ENCODE peak calls at places on chromosomes 12 and 14, in seven cellular contexts. One of them, this sample, is unnamed.
A peak's percentile ranks its signal among the peaks of the same experiment; 100 is the strongest.

GRCh38 chr12:103623716-103624115 is 36.6 kb downstream of the STAB2 start:
- ATAC-seq in Right ventricle myocardium inferior: no peak
- ATAC-seq in Right ventricle myocardium superior: no peak
- ATAC-seq in left lung: no peak
- ATAC-seq in activated naive CD8-positive, alpha-beta T cell treated with anti-CD3 and anti-CD28 coated beads, Interleukin-2, amount 50 U/mL, for 24 hours: no peak
- ATAC-seq in naive thymus-derived CD4-positive, alpha-beta T cell: no peak
- ATAC-seq in left colon: no peak
- ATAC-seq in this sample: no peak

GRCh38 chr12:127944211-127944899 is 322.6 kb upstream of the TMEM132C start:
- ATAC-seq in Right ventricle myocardium inferior: no peak
- ATAC-seq in Right ventricle myocardium superior: no peak
- ATAC-seq in left lung: no peak
- ATAC-seq in activated naive CD8-positive, alpha-beta T cell treated with anti-CD3 and anti-CD28 coated beads, Interleukin-2, amount 50 U/mL, for 24 hours: no peak
- ATAC-seq in naive thymus-derived CD4-positive, alpha-beta T cell: no peak
- ATAC-seq in left colon: peak; percentile 89
- ATAC-seq in this sample: no peak

GRCh38 chr14:61726772-61727658 is 31.7 kb downstream of the HIF1A start:
- ATAC-seq in Right ventricle myocardium inferior: no peak
- ATAC-seq in Right ventricle myocardium superior: no peak
- ATAC-seq in left lung: no peak
- ATAC-seq in activated naive CD8-positive, alpha-beta T cell treated with anti-CD3 and anti-CD28 coated beads, Interleukin-2, amount 50 U/mL, for 24 hours: peak; percentile 49
- ATAC-seq in naive thymus-derived CD4-positive, alpha-beta T cell: no peak
- ATAC-seq in left colon: no peak
- ATAC-seq in this sample: no peak

GRCh38 chr12:93818488-93819047 is 141.4 kb downstream of the CRADD start:
- ATAC-seq in Right ventricle myocardium inferior: peak; percentile 35
- ATAC-seq in Right ventricle myocardium superior: peak; percentile 9
- ATAC-seq in left lung: no peak
- ATAC-seq in activated naive CD8-positive, alpha-beta T cell treated with anti-CD3 and anti-CD28 coated beads, Interleukin-2, amount 50 U/mL, for 24 hours: no peak
- ATAC-seq in naive thymus-derived CD4-positive, alpha-beta T cell: no peak
- ATAC-seq in left colon: no peak
- ATAC-seq in this sample: peak; percentile 19

GRCh38 chr14:73814158-73814557 is 37.5 kb upstream of the PTGR2 start:
- ATAC-seq in Right ventricle myocardium inferior: no peak
- ATAC-seq in Right ventricle myocardium superior: no peak
- ATAC-seq in left lung: no peak
- ATAC-seq in activated naive CD8-positive, alpha-beta T cell treated with anti-CD3 and anti-CD28 coated beads, Interleukin-2, amount 50 U/mL, for 24 hours: peak; percentile 44
- ATAC-seq in naive thymus-derived CD4-positive, alpha-beta T cell: no peak
- ATAC-seq in left colon: no peak
- ATAC-seq in this sample: no peak

GRCh38 chr12:11947218-11947617 is 123.5 kb upstream of the BCL2L14 start:
- ATAC-seq in Right ventricle myocardium inferior: no peak
- ATAC-seq in Right ventricle myocardium superior: no peak
- ATAC-seq in left lung: no peak
- ATAC-seq in activated naive CD8-positive, alpha-beta T cell treated with anti-CD3 and anti-CD28 coated beads, Interleukin-2, amount 50 U/mL, for 24 hours: no peak
- ATAC-seq in naive thymus-derived CD4-positive, alpha-beta T cell: no peak
- ATAC-seq in left colon: peak; percentile 30
- ATAC-seq in this sample: no peak

GRCh38 chr12:68844788-68845695 is 37.1 kb downstream of the MDM2 start:
- ATAC-seq in Right ventricle myocardium inferior: no peak
- ATAC-seq in Right ventricle myocardium superior: no peak
- ATAC-seq in left lung: peak; percentile 82
- ATAC-seq in activated naive CD8-positive, alpha-beta T cell treated with anti-CD3 and anti-CD28 coated beads, Interleukin-2, amount 50 U/mL, for 24 hours: no peak
- ATAC-seq in naive thymus-derived CD4-positive, alpha-beta T cell: no peak
- ATAC-seq in left colon: no peak
- ATAC-seq in this sample: no peak

GRCh38 chr14:58367296-58367695 is 28.4 kb upstream of the TOMM20L start:
- ATAC-seq in Right ventricle myocardium inferior: no peak
- ATAC-seq in Right ventricle myocardium superior: no peak
- ATAC-seq in left lung: no peak
- ATAC-seq in activated naive CD8-positive, alpha-beta T cell treated with anti-CD3 and anti-CD28 coated beads, Interleukin-2, amount 50 U/mL, for 24 hours: no peak
- ATAC-seq in naive thymus-derived CD4-positive, alpha-beta T cell: no peak
- ATAC-seq in left colon: no peak
- ATAC-seq in this sample: no peak

GRCh38 chr12:96227365-96228106 is 33.4 kb downstream of the ELK3 start:
- ATAC-seq in Right ventricle myocardium inferior: no peak
- ATAC-seq in Right ventricle myocardium superior: no peak
- ATAC-seq in left lung: no peak
- ATAC-seq in activated naive CD8-positive, alpha-beta T cell treated with anti-CD3 and anti-CD28 coated beads, Interleukin-2, amount 50 U/mL, for 24 hours: peak; percentile 81
- ATAC-seq in naive thymus-derived CD4-positive, alpha-beta T cell: no peak
- ATAC-seq in left colon: no peak
- ATAC-seq in this sample: no peak

GRCh38 chr12:49346659-49347306 is at the start of gene DNAJC22:
- ATAC-seq in Right ventricle myocardium inferior: no peak
- ATAC-seq in Right ventricle myocardium superior: no peak
- ATAC-seq in left lung: peak; percentile 6
- ATAC-seq in activated naive CD8-positive, alpha-beta T cell treated with anti-CD3 and anti-CD28 coated beads, Interleukin-2, amount 50 U/mL, for 24 hours: peak; percentile 27
- ATAC-seq in naive thymus-derived CD4-positive, alpha-beta T cell: no peak
- ATAC-seq in left colon: peak; percentile 28
- ATAC-seq in this sample: peak; percentile 11

GRCh38 chr14:95495093-95495492 is 21.4 kb downstream of the SYNE3 start:
- ATAC-seq in Right ventricle myocardium inferior: no peak
- ATAC-seq in Right ventricle myocardium superior: no peak
- ATAC-seq in left lung: no peak
- ATAC-seq in activated naive CD8-positive, alpha-beta T cell treated with anti-CD3 and anti-CD28 coated beads, Interleukin-2, amount 50 U/mL, for 24 hours: no peak
- ATAC-seq in naive thymus-derived CD4-positive, alpha-beta T cell: peak; percentile 4
- ATAC-seq in left colon: no peak
- ATAC-seq in this sample: peak; percentile 5

GRCh38 chr14:64790478-64790877 is 86.3 kb downstream of the PLEKHG3 start:
- ATAC-seq in Right ventricle myocardium inferior: no peak
- ATAC-seq in Right ventricle myocardium superior: no peak
- ATAC-seq in left lung: no peak
- ATAC-seq in activated naive CD8-positive, alpha-beta T cell treated with anti-CD3 and anti-CD28 coated beads, Interleukin-2, amount 50 U/mL, for 24 hours: no peak
- ATAC-seq in naive thymus-derived CD4-positive, alpha-beta T cell: no peak
- ATAC-seq in left colon: no peak
- ATAC-seq in this sample: no peak

GRCh38 chr14:91303091-91303923 is 58.8 kb upstream of the GPR68 start:
- ATAC-seq in Right ventricle myocardium inferior: peak; percentile 57
- ATAC-seq in Right ventricle myocardium superior: peak; percentile 63
- ATAC-seq in left lung: peak; percentile 57
- ATAC-seq in activated naive CD8-positive, alpha-beta T cell treated with anti-CD3 and anti-CD28 coated beads, Interleukin-2, amount 50 U/mL, for 24 hours: peak; percentile 76
- ATAC-seq in naive thymus-derived CD4-positive, alpha-beta T cell: peak; percentile 81
- ATAC-seq in left colon: peak; percentile 81
- ATAC-seq in this sample: peak; percentile 62

GRCh38 chr12:122646568-122647220 is 56.5 kb downstream of the HCAR2 start:
- ATAC-seq in Right ventricle myocardium inferior: no peak
- ATAC-seq in Right ventricle myocardium superior: no peak
- ATAC-seq in left lung: peak; percentile 62
- ATAC-seq in activated naive CD8-positive, alpha-beta T cell treated with anti-CD3 and anti-CD28 coated beads, Interleukin-2, amount 50 U/mL, for 24 hours: peak; percentile 97
- ATAC-seq in naive thymus-derived CD4-positive, alpha-beta T cell: peak; percentile 89
- ATAC-seq in left colon: no peak
- ATAC-seq in this sample: peak; percentile 17

GRCh38 chr14:79831198-79831890 is 380.0 kb downstream of the DIO2 start:
- ATAC-seq in Right ventricle myocardium inferior: no peak
- ATAC-seq in Right ventricle myocardium superior: no peak
- ATAC-seq in left lung: no peak
- ATAC-seq in activated naive CD8-positive, alpha-beta T cell treated with anti-CD3 and anti-CD28 coated beads, Interleukin-2, amount 50 U/mL, for 24 hours: no peak
- ATAC-seq in naive thymus-derived CD4-positive, alpha-beta T cell: no peak
- ATAC-seq in left colon: no peak
- ATAC-seq in this sample: no peak

GRCh38 chr14:88628452-88628851 is 65.6 kb downstream of the ZC3H14 start:
- ATAC-seq in Right ventricle myocardium inferior: no peak
- ATAC-seq in Right ventricle myocardium superior: no peak
- ATAC-seq in left lung: no peak
- ATAC-seq in activated naive CD8-positive, alpha-beta T cell treated with anti-CD3 and anti-CD28 coated beads, Interleukin-2, amount 50 U/mL, for 24 hours: no peak
- ATAC-seq in naive thymus-derived CD4-positive, alpha-beta T cell: no peak
- ATAC-seq in left colon: no peak
- ATAC-seq in this sample: no peak

GRCh38 chr14:61591862-61592261 is 103.5 kb upstream of the HIF1A start:
- ATAC-seq in Right ventricle myocardium inferior: no peak
- ATAC-seq in Right ventricle myocardium superior: peak; percentile 12
- ATAC-seq in left lung: peak; percentile 41
- ATAC-seq in activated naive CD8-positive, alpha-beta T cell treated with anti-CD3 and anti-CD28 coated beads, Interleukin-2, amount 50 U/mL, for 24 hours: no peak
- ATAC-seq in naive thymus-derived CD4-positive, alpha-beta T cell: peak; percentile 68
- ATAC-seq in left colon: no peak
- ATAC-seq in this sample: no peak

GRCh38 chr12:57063991-57064725 is 14.2 kb upstream of the MYO1A start:
- ATAC-seq in Right ventricle myocardium inferior: no peak
- ATAC-seq in Right ventricle myocardium superior: no peak
- ATAC-seq in left lung: no peak
- ATAC-seq in activated naive CD8-positive, alpha-beta T cell treated with anti-CD3 and anti-CD28 coated beads, Interleukin-2, amount 50 U/mL, for 24 hours: peak; percentile 73
- ATAC-seq in naive thymus-derived CD4-positive, alpha-beta T cell: peak; percentile 97
- ATAC-seq in left colon: no peak
- ATAC-seq in this sample: no peak

GRCh38 chr12:47280543-47281330 is 201.0 kb upstream of the AMIGO2 start:
- ATAC-seq in Right ventricle myocardium inferior: no peak
- ATAC-seq in Right ventricle myocardium superior: no peak
- ATAC-seq in left lung: peak; percentile 6
- ATAC-seq in activated naive CD8-positive, alpha-beta T cell treated with anti-CD3 and anti-CD28 coated beads, Interleukin-2, amount 50 U/mL, for 24 hours: no peak
- ATAC-seq in naive thymus-derived CD4-positive, alpha-beta T cell: no peak
- ATAC-seq in left colon: no peak
- ATAC-seq in this sample: no peak

GRCh38 chr14:54050759-54051158 is 94.1 kb upstream of the BMP4 start:
- ATAC-seq in Right ventricle myocardium inferior: no peak
- ATAC-seq in Right ventricle myocardium superior: no peak
- ATAC-seq in left lung: peak; percentile 92
- ATAC-seq in activated naive CD8-positive, alpha-beta T cell treated with anti-CD3 and anti-CD28 coated beads, Interleukin-2, amount 50 U/mL, for 24 hours: no peak
- ATAC-seq in naive thymus-derived CD4-positive, alpha-beta T cell: no peak
- ATAC-seq in left colon: no peak
- ATAC-seq in this sample: no peak

GRCh38 chr12:118052324-118053070 is 8.5 kb downstream of the WSB2 start:
- ATAC-seq in Right ventricle myocardium inferior: peak; percentile 95
- ATAC-seq in Right ventricle myocardium superior: peak; percentile 96
- ATAC-seq in left lung: peak; percentile 98
- ATAC-seq in activated naive CD8-positive, alpha-beta T cell treated with anti-CD3 and anti-CD28 coated beads, Interleukin-2, amount 50 U/mL, for 24 hours: peak; percentile 83
- ATAC-seq in naive thymus-derived CD4-positive, alpha-beta T cell: no peak
- ATAC-seq in left colon: peak; percentile 96
- ATAC-seq in this sample: peak; percentile 99

GRCh38 chr12:120979220-120979861 is 998 bp downstream of the HNF1A start:
- ATAC-seq in Right ventricle myocardium inferior: no peak
- ATAC-seq in Right ventricle myocardium superior: no peak
- ATAC-seq in left lung: no peak
- ATAC-seq in activated naive CD8-positive, alpha-beta T cell treated with anti-CD3 and anti-CD28 coated beads, Interleukin-2, amount 50 U/mL, for 24 hours: no peak
- ATAC-seq in naive thymus-derived CD4-positive, alpha-beta T cell: no peak
- ATAC-seq in left colon: peak; percentile 18
- ATAC-seq in this sample: peak; percentile 12